ENCODE peak calls at places on chromosome 20, in ten cellular contexts. U, S, W, J, I, B, Q, R, C and Y are unnamed samples. For H3K27me3, the result is how much of the 10 kb centered on the place peaks cover.

GRCh38 chr20:63421094-63421692 is 51.3 kb downstream of the KCNQ2 start:
- DNase-seq in B (no peak), Q (no peak), R (no peak), S (no peak), W (no peak), J (no peak), C (no peak), U (no peak), I (no peak), Y (no peak)

GRCh38 chr20:973785-974194 is 28.3 kb downstream of the RSPO4 start:
- DNase-seq in B (peak), J (no peak), I (no peak), R (no peak), U (peak), Q (no peak), W (no peak), C (no peak), S (peak), Y (peak)

GRCh38 chr20:19633985-19634384 is 124.1 kb upstream of the RIN2 start:
- DNase-seq in Q (no peak), R (no peak), W (no peak), S (no peak), I (no peak), U (peak), J (no peak), C (no peak), B (no peak), Y (no peak)

GRCh38 chr20:23637282-23638221 is at the start of gene CST3:
- DNase-seq in Q (peak), U (peak), W (peak), J (peak), B (no peak), I (no peak), S (peak), R (peak), C (peak), Y (peak)

GRCh38 chr20:1892122-1892385 is 3.2 kb upstream of the SIRPA start:
- DNase-seq in C (no peak), Q (no peak), B (no peak), W (no peak), U (no peak), I (no peak), S (no peak), J (no peak), R (no peak), Y (no peak)

GRCh38 chr20:44586986-44587980 is 4.9 kb downstream of the PKIG start:
- DNase-seq in I (no peak), Q (no peak), R (no peak), U (peak), W (no peak), C (no peak), S (no peak), B (no peak), J (no peak), Y (no peak)

GRCh38 chr20:32971703-32972161 is 32.5 kb downstream of the SUN5 start:
- DNase-seq in C (no peak), S (no peak), Q (no peak), U (no peak), B (peak), J (no peak), W (no peak), R (no peak), I (no peak), Y (no peak)

GRCh38 chr20:58128635-58129625 is 99.5 kb downstream of the ANKRD60 start:
- DNase-seq in U (no peak), B (no peak), I (no peak), R (no peak), W (no peak), J (no peak), Q (no peak), S (no peak), C (no peak), Y (no peak)

GRCh38 chr20:13701486-13701885 is 62.8 kb upstream of the TASP1 start:
- DNase-seq in B (no peak), U (no peak), W (no peak), J (no peak), I (no peak), R (no peak), C (no peak), Q (no peak), S (no peak), Y (no peak)

GRCh38 chr20:50728981-50729874 is 2.2 kb upstream of the PARD6B start:
- DNase-seq in R (no peak), I (no peak), W (peak), Q (no peak), S (no peak), J (peak), C (no peak), U (no peak), B (no peak), Y (peak)

GRCh38 chr20:25079171-25079570 is 2.8 kb downstream of the VSX1 start:
- DNase-seq in S (no peak), B (no peak), J (no peak), C (no peak), Q (no peak), W (peak), U (no peak), R (peak), I (no peak), Y (no peak)
- H3K27me3 ChIP-seq in S (under half), B (under half), J (under half), C (under half), Q (half or more), W (half or more), U (half or more), R (under half), I (half or more), Y (under half)

GRCh38 chr20:46895906-46896242 is 1.2 kb downstream of the EYA2 start:
- DNase-seq in Q (no peak), U (no peak), W (no peak), R (no peak), B (no peak), I (no peak), J (no peak), S (no peak), C (no peak), Y (no peak)
- H3K4me3 ChIP-seq in Q (peak), U (peak), W (peak), R (peak), B (no peak), I (no peak), J (no peak), S (no peak), C (no peak), Y (peak)

GRCh38 chr20:21519136-21519584 is 5.3 kb upstream of the NKX2-2 start:
- DNase-seq in U (no peak), Q (no peak), C (no peak), J (no peak), S (no peak), R (no peak), I (no peak), B (no peak), W (no peak), Y (no peak)
- H3K27me3 ChIP-seq in U (half or more), Q (half or more), C (half or more), J (under half), S (half or more), R (under half), I (under half), B (half or more), W (half or more), Y (half or more)

DNA sequence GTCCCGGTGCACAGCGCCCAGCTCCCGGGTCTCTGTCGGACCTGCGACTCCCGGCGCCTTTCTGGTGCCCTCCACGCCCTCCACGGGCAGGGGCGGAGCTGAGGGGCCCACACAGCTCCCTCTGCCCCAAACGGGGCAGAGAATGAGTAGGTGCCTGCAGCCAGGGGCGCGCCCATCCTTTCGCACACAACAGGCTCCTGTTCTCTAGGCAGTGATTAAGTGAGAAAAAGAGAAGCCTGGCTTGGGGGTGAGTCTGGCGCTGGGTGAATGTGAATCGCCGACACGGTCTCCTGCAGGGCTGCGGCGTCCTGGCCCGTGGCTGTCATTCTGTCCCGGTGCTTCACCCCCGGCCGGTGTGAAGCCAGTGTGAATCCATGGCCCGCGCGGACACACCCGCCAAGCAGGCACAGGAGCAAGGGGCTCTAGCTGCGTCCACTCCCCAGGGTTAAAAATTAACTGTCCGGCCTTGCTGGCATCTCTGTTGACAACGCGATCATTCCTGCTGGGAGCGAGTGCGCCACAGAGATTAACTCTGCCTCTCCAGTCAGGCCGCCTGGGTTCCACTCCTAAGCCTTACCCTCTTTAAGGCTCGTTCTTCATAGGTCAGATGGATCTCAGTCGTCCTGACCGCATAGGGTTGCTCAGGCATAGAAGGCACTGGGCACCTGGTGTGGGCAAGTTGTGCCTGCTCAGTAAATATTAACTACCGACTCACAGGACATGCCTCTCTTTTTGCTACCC is 88.8 kb downstream of the PCSK2 start:
- DNase-seq in C (no peak), I (no peak), U (no peak), W (no peak), S (no peak), B (no peak), Q (no peak), R (no peak), J (peak), Y (no peak)
- H3K4me3 ChIP-seq in C (no peak), I (no peak), U (no peak), W (peak), S (no peak), B (no peak), Q (no peak), R (no peak), J (no peak), Y (no peak)

DNA sequence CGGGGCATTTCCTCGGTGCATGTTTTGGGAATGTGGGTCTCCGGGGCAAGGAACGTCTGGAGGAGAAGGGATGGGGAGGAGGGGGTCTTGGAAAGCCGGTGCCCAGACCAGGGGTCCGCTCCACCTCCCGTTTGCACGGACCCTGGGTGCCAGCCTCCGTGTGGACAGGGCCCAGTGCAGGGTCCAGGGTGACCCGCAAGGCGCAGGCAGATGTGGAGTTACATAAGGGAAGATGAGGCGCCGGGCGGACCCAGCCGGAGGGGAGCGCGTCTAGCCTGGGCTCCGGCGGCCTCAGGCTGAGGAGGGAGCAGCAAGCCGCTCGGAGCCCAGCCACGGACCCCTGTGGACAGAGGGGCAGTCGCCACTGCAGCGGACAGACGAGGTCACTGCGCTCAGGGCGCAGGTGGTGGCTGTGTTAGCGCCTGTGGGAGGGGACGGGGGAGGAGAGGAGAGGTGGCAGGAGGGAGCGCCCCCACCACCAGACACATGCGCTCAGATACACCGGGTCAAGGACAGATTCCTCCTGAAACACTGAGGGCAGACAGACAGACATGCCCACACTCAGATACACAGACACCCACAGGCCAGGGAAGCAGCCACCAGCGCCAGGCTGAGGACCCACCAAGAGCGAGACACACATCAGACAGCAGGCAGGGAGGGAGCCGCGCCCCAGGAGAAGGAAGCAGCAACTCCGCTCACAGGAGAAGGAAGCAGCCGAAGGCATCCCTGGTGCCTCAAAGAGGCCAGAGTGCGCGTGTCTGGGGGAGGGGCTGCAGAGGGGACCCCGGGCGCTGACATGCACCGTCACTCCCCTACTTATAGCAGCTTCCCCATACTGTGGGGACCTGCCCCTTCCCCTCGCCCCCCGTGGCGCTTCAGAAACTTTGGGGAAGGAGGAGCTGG is 839 bp upstream of the HRH3 start:
- DNase-seq in C (no peak), U (no peak), Q (no peak), I (no peak), J (no peak), B (no peak), S (no peak), W (no peak), R (no peak), Y (no peak)
- H3K27me3 ChIP-seq in C (under half), U (half or more), Q (half or more), I (under half), J (under half), B (under half), S (half or more), W (half or more), R (under half), Y (under half)

DNA sequence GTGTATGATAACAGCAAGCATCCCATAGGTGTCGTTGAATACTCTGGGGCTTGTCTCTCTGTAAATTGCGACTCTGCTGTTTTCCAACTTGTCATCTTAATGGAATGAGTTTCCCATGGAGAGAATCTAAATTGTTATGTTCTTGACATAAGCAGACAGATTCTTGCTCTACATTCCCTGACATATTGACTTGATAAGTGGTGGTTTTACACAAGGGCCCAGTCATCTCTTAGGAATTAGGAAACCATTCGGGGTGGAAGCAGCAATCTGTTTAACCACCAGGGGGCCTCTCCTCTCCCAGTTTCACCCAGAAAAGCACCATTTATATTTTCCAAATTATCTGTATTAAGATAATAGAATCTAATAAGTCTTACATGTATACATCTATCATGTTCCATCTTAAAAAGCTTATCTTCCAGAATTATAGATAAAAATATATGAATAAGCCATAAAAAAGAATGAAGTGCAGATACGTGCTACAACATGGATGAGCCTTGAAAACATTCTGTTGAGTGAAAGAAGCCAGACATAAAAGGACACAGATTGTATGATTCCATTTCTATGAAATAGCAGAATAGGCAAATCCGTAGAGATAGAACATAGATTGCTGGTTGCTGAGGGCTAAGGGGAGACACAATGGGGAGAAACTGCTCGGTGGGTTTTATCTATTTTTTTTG is 23.1 kb upstream of the MROH8 start:
- DNase-seq in W (no peak), Q (peak), B (peak), S (no peak), C (no peak), J (no peak), I (no peak), R (no peak), U (peak), Y (peak)
- H3K4me3 ChIP-seq in W (no peak), Q (peak), B (no peak), S (no peak), C (no peak), J (no peak), I (no peak), R (no peak), U (no peak), Y (no peak)

DNA sequence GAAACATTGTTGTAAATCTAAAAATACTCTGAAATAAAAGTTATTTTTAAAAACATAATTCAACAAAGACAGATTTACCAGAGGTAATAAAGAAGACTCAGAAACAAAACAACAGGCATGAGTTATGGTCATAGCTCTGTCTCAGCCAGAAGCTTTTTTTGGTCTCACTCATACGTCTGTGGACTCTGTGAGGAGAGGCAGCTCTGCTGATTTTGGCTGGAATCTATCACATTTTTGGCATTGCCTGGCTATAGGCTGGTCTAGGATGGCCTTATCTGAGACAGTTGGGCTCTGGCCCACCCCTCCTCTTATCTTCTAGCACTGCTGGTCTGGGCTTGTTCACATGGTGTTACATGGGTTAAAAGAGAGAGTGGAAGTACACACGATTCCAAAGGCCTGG is 514.0 kb upstream of the BTBD3 start:
- DNase-seq in W (no peak), R (no peak), I (no peak), U (no peak), Q (no peak), J (no peak), S (no peak), C (no peak), B (no peak), Y (no peak)
- H3K27me3 ChIP-seq in W (under half), R (under half), I (under half), U (under half), Q (under half), J (under half), S (under half), C (under half), B (under half), Y (under half)

GRCh38 chr20:60437418-60437817 is 479.2 kb downstream of the CDH26 start:
- DNase-seq in U (no peak), W (no peak), C (no peak), B (no peak), S (no peak), I (no peak), J (no peak), R (no peak), Q (no peak), Y (no peak)
- H3K4me3 ChIP-seq in U (no peak), W (no peak), C (no peak), B (no peak), S (no peak), I (no peak), J (no peak), R (no peak), Q (no peak), Y (no peak)

GRCh38 chr20:61883867-61884393 is 181.8 kb downstream of the TAF4 start:
- DNase-seq in S (no peak), R (no peak), I (no peak), U (no peak), C (no peak), Q (no peak), B (no peak), W (no peak), J (no peak), Y (no peak)
- H3K27me3 ChIP-seq in S (half or more), R (under half), I (under half), U (under half), C (under half), Q (under half), B (under half), W (under half), J (under half), Y (under half)